ENCODE peak calls at places on chromosome 12, in four cellular contexts. E, N, Z and Q are unnamed samples.

GRCh38 chr12:12724421-12725085 is 7.4 kb downstream of the CDKN1B start:
- DNase-seq in E (peak), Z (no peak), N (peak), Q (no peak)

GRCh38 chr12:73612571-73612970 is 925.1 kb upstream of the ATXN7L3B start:
- DNase-seq in E (no peak), Z (no peak), N (no peak), Q (no peak)

GRCh38 chr12:93668919-93669418 is 8.2 kb upstream of the CRADD start:
- DNase-seq in E (no peak), N (no peak), Z (peak), Q (no peak)

GRCh38 chr12:5796171-5797091 is 148.6 kb downstream of the ANO2 start:
- DNase-seq in Z (no peak), N (peak), E (peak), Q (peak)

GRCh38 chr12:69405466-69405865 is 45.9 kb downstream of the YEATS4 start:
- DNase-seq in E (no peak), N (no peak), Z (no peak), Q (no peak)

GRCh38 chr12:59650594-59651229 is 54.9 kb downstream of the SLC16A7 start:
- DNase-seq in E (no peak), Z (no peak), N (no peak), Q (no peak)

GRCh38 chr12:8992086-8992409 is 2.7 kb downstream of the KLRG1 start:
- DNase-seq in N (no peak), E (no peak), Z (no peak), Q (no peak)

GRCh38 chr12:88577537-88577936 is 2.7 kb downstream of the KITLG start:
- DNase-seq in E (no peak), Z (no peak), N (no peak), Q (no peak)

GRCh38 chr12:47837190-47838171 is 17.8 kb upstream of the HDAC7 start:
- DNase-seq in Z (peak), E (peak), N (peak), Q (peak)

GRCh38 chr12:9244894-9245293 is 36.7 kb upstream of the PZP start:
- DNase-seq in E (no peak), N (no peak), Z (peak), Q (no peak)

GRCh38 chr12:2336409-2336829 is 283.6 kb downstream of the CACNA1C start:
- DNase-seq in E (no peak), N (no peak), Z (peak), Q (no peak)

GRCh38 chr12:92890601-92891106 is 38.4 kb downstream of the EEA1 start:
- DNase-seq in E (no peak), Z (no peak), N (no peak), Q (no peak)

GRCh38 chr12:110733089-110733715 is 9.5 kb downstream of the PPP1CC start:
- DNase-seq in N (no peak), E (no peak), Z (no peak), Q (no peak)

GRCh38 chr12:91381309-91381804 is 198.7 kb upstream of the DCN start:
- DNase-seq in Z (peak), E (peak), N (peak), Q (no peak)

GRCh38 chr12:110658882-110659281 is 30.0 kb downstream of the HVCN1 start:
- DNase-seq in E (no peak), N (no peak), Z (no peak), Q (no peak)

GRCh38 chr12:7155471-7156034 is 25.4 kb downstream of the CLSTN3 start:
- DNase-seq in N (peak), Z (no peak), E (no peak), Q (no peak)

GRCh38 chr12:114925076-114925475 is 241.1 kb upstream of the TBX3 start:
- DNase-seq in N (no peak), E (no peak), Z (no peak), Q (no peak)

GRCh38 chr12:125024949-125025563 is 31.6 kb downstream of the BRI3BP start:
- DNase-seq in Z (no peak), N (no peak), E (no peak), Q (no peak)

GRCh38 chr12:3168775-3169221 is 91.6 kb downstream of the TSPAN9 start:
- DNase-seq in E (no peak), N (no peak), Z (no peak), Q (peak)

GRCh38 chr12:4272014-4272975 is 1.3 kb upstream of the CCND2 start:
- DNase-seq in N (peak), Z (peak), E (peak), Q (peak)

GRCh38 chr12:104413330-104413729 is 43.4 kb upstream of the CHST11 start:
- DNase-seq in E (no peak), Z (no peak), N (no peak), Q (no peak)

GRCh38 chr12:18224745-18225144 is 36.6 kb upstream of the PIK3C2G start:
- DNase-seq in Z (no peak), N (peak), E (no peak), Q (no peak)

GRCh38 chr12:15937902-15938301 is 26.8 kb downstream of the DERA start:
- DNase-seq in E (no peak), Z (no peak), N (no peak), Q (no peak)

GRCh38 chr12:113092478-113093408 is 36.2 kb downstream of the DTX1 start:
- DNase-seq in Z (no peak), N (no peak), E (peak), Q (peak)

GRCh38 chr12:22529281-22530060 is 14.9 kb downstream of the C2CD5 start:
- DNase-seq in Z (no peak), N (peak), E (no peak), Q (peak)

GRCh38 chr12:22527999-22528398 is 16.3 kb downstream of the C2CD5 start:
- DNase-seq in N (no peak), Z (no peak), E (no peak), Q (no peak)

GRCh38 chr12:22531205-22531604 is 13.1 kb downstream of the C2CD5 start:
- DNase-seq in N (no peak), E (no peak), Z (no peak), Q (no peak)

GRCh38 chr12:22526836-22527235 is 17.5 kb downstream of the C2CD5 start:
- DNase-seq in N (no peak), Z (no peak), E (no peak), Q (no peak)

DNA sequence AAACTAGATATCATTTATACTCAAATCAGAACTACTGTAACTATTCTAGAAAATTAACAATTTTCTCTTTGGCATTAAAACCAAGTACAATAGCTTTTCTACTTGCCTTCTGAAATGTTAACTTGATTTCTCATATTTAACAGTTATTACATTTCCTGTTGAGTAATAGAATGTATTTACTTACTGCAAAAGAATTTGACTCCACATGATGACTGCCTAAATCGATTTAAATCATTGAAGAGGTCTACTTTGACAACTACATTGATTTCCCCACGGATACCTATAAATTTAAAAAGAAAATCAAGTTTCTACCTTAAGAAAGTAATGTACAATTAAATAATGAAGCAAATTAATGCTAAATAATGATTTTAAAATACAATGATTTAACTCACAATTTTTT is 18.9 kb downstream of the C2CD5 start:
- DNase-seq in E (no peak), N (no peak), Z (no peak), Q (no peak)
- TF ChIP-seq NRF1 in E (no peak), N (no peak), Z (no peak), Q (no peak)

GRCh38 chr12:38887770-38888169 is 17.6 kb downstream of the CPNE8 start:
- DNase-seq in N (no peak), Z (no peak), E (no peak), Q (no peak)

GRCh38 chr12:38886931-38887330 is 18.5 kb downstream of the CPNE8 start:
- DNase-seq in N (no peak), Z (no peak), E (no peak), Q (no peak)

GRCh38 chr12:38884666-38885065 is 20.7 kb downstream of the CPNE8 start:
- DNase-seq in E (no peak), N (no peak), Z (no peak), Q (no peak)

GRCh38 chr12:38883629-38884134 is 21.7 kb downstream of the CPNE8 start:
- DNase-seq in E (no peak), N (no peak), Z (no peak), Q (no peak)

GRCh38 chr12:38886064-38886463 is 19.3 kb downstream of the CPNE8 start:
- DNase-seq in E (no peak), N (no peak), Z (no peak), Q (peak)
- TF ChIP-seq USF2 in E (no peak), N (no peak), Z (no peak), Q (no peak)

GRCh38 chr12:52645120-52645761 is 6.8 kb downstream of the KRT2 start:
- DNase-seq in Z (no peak), N (no peak), E (peak), Q (peak)
- TF ChIP-seq NRF1 in Z (no peak), N (no peak), E (no peak), Q (no peak)

DNA sequence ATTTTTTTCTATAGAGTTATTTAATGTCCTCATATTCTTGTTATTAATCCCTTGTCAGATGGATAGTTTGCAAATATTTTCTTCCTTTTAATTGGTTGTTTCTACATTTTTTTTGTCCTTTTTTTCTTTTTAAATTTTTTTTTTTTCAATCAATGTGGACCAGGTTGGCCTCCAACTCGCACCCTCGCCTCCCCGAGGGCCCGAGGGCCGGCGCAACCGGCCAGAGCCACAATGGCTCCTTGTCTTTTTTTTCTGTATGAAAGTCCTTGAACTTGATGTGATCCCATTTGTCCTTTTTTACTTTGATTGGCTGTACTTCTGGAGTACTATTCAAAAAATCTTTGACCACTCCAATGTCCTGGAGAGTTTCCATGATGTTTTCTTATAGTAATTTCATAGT is 17.7 kb upstream of the SLCO1B1 start:
- DNase-seq in N (no peak), E (no peak), Z (no peak), Q (no peak)
- TF ChIP-seq USF2 in N (no peak), E (no peak), Z (no peak), Q (no peak)

GRCh38 chr12:14473707-14474287 is 93.9 kb downstream of the PLBD1 start:
- DNase-seq in N (peak), Z (no peak), E (no peak), Q (no peak)
- TF ChIP-seq NRF1 in N (no peak), Z (no peak), E (no peak), Q (no peak)

GRCh38 chr12:107402041-107403022 is 283.3 kb upstream of the PWP1 start:
- DNase-seq in N (peak), Z (no peak), E (peak), Q (peak)

GRCh38 chr12:107406932-107407331 is 278.7 kb upstream of the PWP1 start:
- DNase-seq in Z (no peak), E (no peak), N (no peak), Q (no peak)

GRCh38 chr12:107400686-107401447 is 284.7 kb upstream of the PWP1 start:
- DNase-seq in N (peak), Z (no peak), E (no peak), Q (no peak)

GRCh38 chr12:107405436-107405835 is 280.2 kb upstream of the PWP1 start:
- DNase-seq in N (peak), Z (no peak), E (no peak), Q (no peak)

GRCh38 chr12:107404981-107405380 is 280.6 kb upstream of the PWP1 start:
- DNase-seq in E (no peak), N (peak), Z (no peak), Q (peak)
- TF ChIP-seq USF2 in E (no peak), N (no peak), Z (no peak), Q (no peak)